ENCODE peak calls at places on chromosomes 12 and 14, in four cellular contexts. T, R, U and V are unnamed samples. For H3K4me1, the result is how much of the 10 kb centered on the place peaks cover.

GRCh38 chr12:25960176-25960575 is 1.7 kb downstream of the RASSF8 start:
- DNase-seq in U (no peak), R (no peak), T (no peak), V (peak)

GRCh38 chr12:101759396-101760047 is 20.3 kb upstream of the SYCP3 start:
- DNase-seq in R (no peak), T (no peak), U (no peak), V (peak)

GRCh38 chr14:57302883-57303282 is 34.1 kb downstream of the AP5M1 start:
- DNase-seq in R (no peak), U (no peak), T (no peak), V (no peak)

GRCh38 chr12:99224237-99224636 is 423.3 kb upstream of the GARIN6 start:
- DNase-seq in R (no peak), T (no peak), U (no peak), V (no peak)

GRCh38 chr14:53999061-53999488 is 42.5 kb upstream of the BMP4 start:
- DNase-seq in R (peak), U (no peak), T (no peak), V (peak)

GRCh38 chr12:7966558-7966957 is 30.6 kb upstream of the SLC2A3 start:
- DNase-seq in R (peak), U (no peak), T (no peak), V (no peak)

GRCh38 chr12:67826148-67826547 is 163.1 kb upstream of the IFNG-AS1 start:
- DNase-seq in U (no peak), R (no peak), T (no peak), V (no peak)

GRCh38 chr12:42921741-42922511 is 332.4 kb upstream of the PRICKLE1 start:
- DNase-seq in T (no peak), R (no peak), U (no peak), V (no peak)

GRCh38 chr12:47758584-47758833 is 171 bp downstream of the RAPGEF3 start:
- DNase-seq in U (no peak), R (no peak), T (no peak), V (no peak)

GRCh38 chr14:101584049-101584859 is 23.0 kb downstream of the DIO3 start:
- DNase-seq in R (no peak), T (peak), U (no peak), V (no peak)

GRCh38 chr12:57864382-57864781 is 17.9 kb upstream of the CTDSP2 start:
- DNase-seq in R (no peak), U (no peak), T (no peak), V (peak)

GRCh38 chr12:64083285-64084210 is 138.5 kb downstream of the KICS2 start:
- DNase-seq in T (peak), U (no peak), R (peak), V (peak)

GRCh38 chr12:14948672-14949071 is 10.3 kb upstream of the ERP27 start:
- DNase-seq in T (no peak), R (no peak), U (no peak), V (no peak)

GRCh38 chr14:78157855-78158436 is 12.2 kb upstream of the NRXN3 start:
- DNase-seq in U (no peak), T (no peak), R (no peak), V (no peak)

GRCh38 chr14:34060747-34061050 is 109.8 kb upstream of the EGLN3 start:
- DNase-seq in U (no peak), T (no peak), R (no peak), V (no peak)

GRCh38 chr12:21456291-21456780 is 18.9 kb downstream of the PYROXD1 start:
- DNase-seq in R (no peak), T (no peak), U (no peak), V (no peak)

GRCh38 chr12:46562625-46563228 is 190.2 kb upstream of the SLC38A2 start:
- DNase-seq in R (no peak), U (peak), T (no peak), V (no peak)

GRCh38 chr14:100017578-100017977 is 47.6 kb upstream of the EVL start:
- DNase-seq in R (no peak), T (no peak), U (no peak), V (no peak)

DNA sequence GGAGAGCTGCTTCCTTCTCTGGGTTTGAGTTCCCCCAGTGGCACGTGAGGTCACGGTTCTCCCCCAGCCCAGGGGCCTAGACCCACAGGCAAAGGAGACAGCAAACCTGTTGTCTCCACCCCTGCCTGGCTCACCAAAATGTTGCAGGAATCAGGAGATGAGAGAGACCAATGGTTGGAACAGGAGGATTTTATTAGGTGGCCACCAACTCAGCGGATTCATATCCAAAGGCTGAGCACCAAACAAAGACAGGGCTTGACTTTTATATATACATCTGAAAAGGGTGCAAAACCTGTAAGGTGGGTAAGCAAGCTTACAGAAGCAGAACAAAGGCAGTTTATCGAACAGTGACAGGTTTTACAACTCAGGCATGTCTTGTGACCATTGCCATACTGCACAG is 9.2 kb upstream of the ADAM21 start:
- DNase-seq in T (no peak), R (no peak), U (no peak), V (no peak)
- H3K4me1 ChIP-seq in T (under half), R (under half), U (under half), V (under half)

GRCh38 chr12:95416111-95416636 is 57.8 kb upstream of the METAP2 start:
- DNase-seq in R (no peak), U (no peak), T (no peak), V (no peak)

GRCh38 chr12:95418142-95418541 is 55.8 kb upstream of the METAP2 start:
- DNase-seq in T (no peak), R (no peak), U (no peak), V (no peak)

GRCh38 chr12:95415451-95415850 is 58.5 kb upstream of the METAP2 start:
- DNase-seq in U (no peak), T (no peak), R (no peak), V (no peak)

GRCh38 chr12:95413576-95413975 is 60.4 kb upstream of the METAP2 start:
- DNase-seq in R (no peak), U (no peak), T (no peak), V (no peak)

DNA sequence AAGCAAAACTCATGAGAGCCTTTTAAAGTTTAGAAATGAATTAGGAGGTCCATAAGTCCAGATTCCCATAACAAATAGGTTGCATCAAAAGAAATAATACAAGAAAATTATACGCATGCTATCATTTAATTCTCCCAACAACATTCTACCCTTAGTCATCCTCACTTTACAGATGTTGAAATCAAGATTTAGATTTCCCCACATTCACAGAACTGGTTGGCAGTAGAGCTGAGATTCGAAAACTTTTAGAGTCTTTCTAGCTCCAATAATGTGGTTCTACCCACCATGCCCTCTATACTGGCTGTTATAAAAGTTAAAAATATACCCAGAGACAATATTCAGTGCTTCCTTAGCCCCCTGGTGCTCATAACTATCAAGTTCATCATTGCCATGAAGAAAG is 56.6 kb upstream of the METAP2 start:
- DNase-seq in R (no peak), T (no peak), U (no peak), V (no peak)
- H3K4me1 ChIP-seq in R (under half), T (under half), U (under half), V (under half)

DNA sequence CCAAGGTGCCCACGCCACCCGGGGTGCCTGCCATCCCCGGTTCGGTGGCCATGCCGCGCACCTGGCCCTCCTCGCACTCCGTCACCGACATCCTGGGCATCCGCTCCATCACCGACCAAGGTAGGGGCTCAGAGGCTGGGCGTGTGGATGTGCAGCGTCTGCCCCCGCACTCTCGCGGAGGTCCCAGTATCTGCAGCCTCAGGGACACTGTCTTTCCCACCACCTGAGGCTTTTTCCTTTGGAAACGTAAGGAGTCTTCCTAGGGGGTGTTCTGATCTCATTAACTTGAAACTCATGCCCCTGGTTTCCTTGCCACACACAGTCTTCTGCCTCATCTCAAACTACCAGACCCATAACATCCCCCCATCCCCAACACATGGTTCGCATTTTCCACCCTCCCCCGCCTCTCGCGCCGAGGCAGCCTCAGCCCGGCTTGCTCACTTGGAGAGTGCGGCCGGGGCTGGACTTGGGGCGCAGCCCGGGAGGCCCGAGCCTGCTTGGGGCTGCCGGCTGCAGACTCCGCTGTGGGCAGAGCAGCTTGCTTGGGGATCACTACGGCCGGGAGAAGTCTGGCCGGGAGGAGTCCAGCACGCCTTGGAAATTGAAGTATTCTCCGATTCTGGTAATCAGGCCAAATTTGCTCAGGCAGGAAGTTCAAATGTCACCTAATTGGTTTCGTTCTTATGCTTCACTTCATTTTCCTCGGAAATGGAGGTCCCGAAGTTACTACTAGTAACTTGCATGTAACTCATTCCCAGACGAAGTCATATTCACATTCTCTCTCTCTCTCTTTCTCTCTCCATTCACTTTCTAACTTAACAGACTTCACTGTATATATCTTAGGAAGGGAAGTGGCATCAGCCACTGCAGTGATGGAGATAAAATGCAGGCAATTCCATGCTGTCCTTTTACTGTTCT is 2.0 kb downstream of the PAX9 start:
- DNase-seq in R (no peak), U (no peak), T (no peak), V (no peak)
- H3K4me1 ChIP-seq in R (half or more), U (under half), T (under half), V (under half)

DNA sequence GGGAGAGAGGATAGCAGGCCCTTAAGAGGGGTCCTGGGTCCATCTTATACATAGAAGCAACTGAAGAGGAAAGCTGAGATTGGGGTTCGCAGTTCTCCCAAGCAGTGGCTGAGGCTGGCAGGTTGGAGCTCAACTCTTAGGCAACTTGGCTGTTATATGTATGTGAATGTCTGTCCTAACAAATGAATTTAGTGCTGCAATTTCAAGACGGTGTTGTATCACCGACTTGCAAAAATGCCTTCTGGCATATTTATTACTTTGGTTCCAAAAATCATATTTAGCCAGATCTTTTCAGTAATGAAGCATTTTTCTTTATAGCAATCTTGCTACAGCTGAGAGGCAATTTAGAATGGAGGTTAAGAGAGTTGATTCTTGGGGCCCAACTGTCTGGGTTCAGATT is 148.3 kb downstream of the AKAP6 start:
- DNase-seq in R (no peak), U (no peak), T (no peak), V (no peak)
- H3K4me1 ChIP-seq in R (under half), U (under half), T (under half), V (under half)

GRCh38 chr12:116263844-116264243 is 13.6 kb downstream of the MED13L start:
- DNase-seq in R (no peak), T (no peak), U (no peak), V (no peak)

GRCh38 chr12:116264525-116265070 is 12.9 kb downstream of the MED13L start:
- DNase-seq in T (no peak), U (no peak), R (no peak), V (no peak)

GRCh38 chr12:116261525-116262100 is 15.9 kb downstream of the MED13L start:
- DNase-seq in T (no peak), U (no peak), R (no peak), V (no peak)

GRCh38 chr12:116262741-116263140 is 14.8 kb downstream of the MED13L start:
- DNase-seq in R (no peak), U (no peak), T (no peak), V (no peak)

GRCh38 chr12:116263431-116263830 is 14.1 kb downstream of the MED13L start:
- DNase-seq in R (no peak), T (no peak), U (no peak), V (no peak)
- H3K4me1 ChIP-seq in R (half or more), T (half or more), U (half or more), V (half or more)

DNA sequence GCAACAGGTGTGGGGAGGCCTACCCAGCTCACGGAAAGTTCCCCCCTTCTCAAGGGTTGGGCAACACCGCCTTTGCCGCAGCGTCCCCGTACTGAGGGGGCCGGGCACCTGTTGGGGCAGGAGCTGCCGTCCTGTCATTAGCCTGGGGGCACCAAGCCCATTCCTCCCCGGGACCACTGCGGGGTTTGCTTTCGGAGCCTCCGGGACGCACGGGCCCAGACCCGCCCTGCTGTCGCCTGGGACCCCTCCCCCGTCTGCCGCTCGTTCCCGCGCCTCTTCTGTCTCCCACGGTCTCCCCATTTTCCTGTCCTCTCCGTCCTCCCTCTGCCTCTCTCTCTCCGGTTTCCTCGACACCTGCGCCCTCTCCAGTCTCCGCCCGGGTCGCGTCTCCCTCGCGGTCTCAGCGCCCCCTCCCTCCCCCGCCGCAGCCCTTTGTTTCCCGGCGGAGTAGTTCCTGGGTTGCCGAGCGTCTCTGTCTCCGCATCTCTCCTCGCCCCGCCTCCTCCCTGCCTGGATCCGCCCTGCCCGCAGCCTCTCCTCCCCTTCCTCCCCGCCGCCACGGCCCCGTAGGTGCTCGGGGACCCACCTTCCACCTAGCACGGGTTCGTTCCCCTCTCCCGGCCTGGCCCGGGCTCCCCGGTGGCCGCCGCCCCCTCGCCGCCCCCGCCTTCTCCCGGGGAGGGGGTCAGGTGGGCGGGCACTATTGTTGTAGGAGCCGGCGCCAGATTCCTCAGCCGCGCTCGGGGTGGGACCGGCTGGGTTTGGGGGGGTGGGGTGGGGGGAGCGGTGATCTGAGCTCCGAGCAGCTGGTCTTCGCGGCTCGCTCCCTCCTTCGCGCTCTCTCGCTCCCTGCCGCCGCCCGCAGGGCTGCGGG is at the start of gene CACNB3:
- DNase-seq in R (peak), U (no peak), T (peak), V (peak)
- H3K4me1 ChIP-seq in R (under half), U (under half), T (under half), V (under half)

GRCh38 chr14:104471114-104471513 is 108.5 kb upstream of the C14orf180 start:
- DNase-seq in U (no peak), T (peak), R (no peak), V (no peak)
- H3K4me1 ChIP-seq in U (under half), T (under half), R (under half), V (under half)

GRCh38 chr12:53071591-53072551 is 7.3 kb downstream of the SPRYD3 start:
- DNase-seq in R (no peak), T (peak), U (no peak), V (no peak)

GRCh38 chr12:53070901-53071492 is 8.2 kb downstream of the SPRYD3 start:
- DNase-seq in R (no peak), U (no peak), T (peak), V (no peak)

GRCh38 chr12:53068811-53069585 is 10.2 kb downstream of the SPRYD3 start:
- DNase-seq in R (no peak), U (no peak), T (peak), V (no peak)

GRCh38 chr12:53067993-53068770 is 11.0 kb downstream of the SPRYD3 start:
- DNase-seq in R (no peak), U (no peak), T (peak), V (no peak)

GRCh38 chr12:53069621-53070410 is 9.4 kb downstream of the SPRYD3 start:
- DNase-seq in R (no peak), T (peak), U (no peak), V (no peak)
- H3K4me1 ChIP-seq in R (half or more), T (half or more), U (under half), V (under half)

GRCh38 chr12:109892748-109893147 is 7.3 kb upstream of the TCHP start:
- DNase-seq in R (no peak), T (no peak), U (no peak), V (no peak)
- H3K4me1 ChIP-seq in R (under half), T (under half), U (under half), V (under half)

GRCh38 chr14:20455355-20456300 is 602 bp downstream of the APEX1 start:
- DNase-seq in T (no peak), U (no peak), R (no peak), V (peak)

GRCh38 chr14:20456971-20457370 is 1.9 kb downstream of the APEX1 start:
- DNase-seq in R (no peak), U (no peak), T (no peak), V (no peak)

GRCh38 chr14:20458031-20458789 is 3.0 kb downstream of the PIP4P1 start:
- DNase-seq in T (no peak), U (no peak), R (no peak), V (no peak)

GRCh38 chr14:20461230-20462141 is at the start of gene PIP4P1:
- DNase-seq in R (peak), T (peak), U (peak), V (peak)

DNA sequence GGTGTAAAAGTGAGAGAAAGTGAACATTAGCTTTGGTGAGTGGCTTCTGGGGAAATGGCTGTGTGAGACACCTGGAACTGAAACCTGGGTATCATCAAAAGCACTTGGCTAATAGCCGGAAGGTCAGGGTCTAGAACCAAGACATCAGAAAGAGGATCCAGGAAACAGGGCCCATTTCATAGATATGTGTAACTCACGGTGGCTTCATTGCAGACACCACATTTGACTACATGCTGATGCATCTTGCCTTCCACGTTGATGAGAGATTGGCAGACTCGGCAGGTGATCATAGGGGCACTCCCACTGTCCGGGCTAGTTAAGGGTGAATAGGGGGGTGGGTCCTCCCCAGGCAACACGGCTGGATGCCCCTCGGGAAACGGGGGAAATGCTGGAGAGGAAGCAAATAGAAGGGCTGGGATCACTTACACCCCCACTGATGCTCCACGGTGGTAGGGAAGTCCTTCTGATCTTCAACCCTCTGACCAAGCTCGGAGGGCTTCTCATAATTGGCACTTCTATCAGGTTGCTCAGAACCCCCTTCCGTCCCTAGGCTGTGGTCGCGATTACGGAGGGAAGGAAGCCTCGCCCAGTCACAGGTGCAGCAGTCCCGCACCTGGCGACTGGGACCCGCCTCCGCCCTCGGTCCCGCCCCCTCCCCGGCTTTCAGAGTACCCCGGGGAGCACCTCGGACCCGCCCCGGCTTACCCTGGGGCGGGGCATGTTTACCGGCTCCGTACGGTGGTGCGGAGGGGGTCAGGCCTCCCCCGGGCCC is 590 bp downstream of the PIP4P1 start:
- DNase-seq in R (peak), T (no peak), U (no peak), V (no peak)
- H3K4me1 ChIP-seq in R (under half), T (under half), U (under half), V (under half)